ENCODE peak calls at places on chromosomes 3 and 15, in five cellular contexts. C is stomach, J is Peyer's patch, D is upper lobe of left lung, X is lower leg skin. R is an unnamed sample.

GRCh38 chr3:90041995-90042394 is 934.6 kb downstream of the EPHA3 start:
- DNase-seq in D (no peak), X (no peak), C (no peak), J (no peak), R (no peak)

GRCh38 chr3:126261037-126261436 is 80.7 kb upstream of the ALDH1L1 start:
- DNase-seq in J (no peak), D (peak; percentile 75), X (peak; percentile 94), C (peak; percentile 53), R (no peak)

GRCh38 chr15:64783796-64784195 is 8.4 kb upstream of the RBPMS2 start:
- DNase-seq in J (no peak), X (no peak), C (no peak), D (no peak), R (no peak)

GRCh38 chr15:80567721-80568157 is 127.4 kb upstream of the ABHD17C start:
- DNase-seq in D (peak; percentile 54), C (peak; percentile 49), X (peak; percentile 84), J (peak; percentile 17), R (no peak)

GRCh38 chr3:137121704-137122314 is 164.0 kb downstream of the IL20RB start:
- DNase-seq in C (no peak), X (no peak), D (no peak), J (no peak), R (peak; percentile 25)

GRCh38 chr15:23014394-23015000 is 24.9 kb downstream of the TUBGCP5 start:
- DNase-seq in J (no peak), D (no peak), X (no peak), C (no peak), R (no peak)

GRCh38 chr3:41893977-41894376 is 67.9 kb downstream of the ULK4 start:
- DNase-seq in X (no peak), J (no peak), C (no peak), D (no peak), R (no peak)

GRCh38 chr3:132256984-132257383 is 60.2 kb upstream of the ACP3 start:
- DNase-seq in J (no peak), C (peak; percentile 40), X (no peak), D (peak; percentile 56), R (no peak)

GRCh38 chr3:29406433-29406832 is 125.6 kb downstream of the RBMS3 start:
- DNase-seq in X (no peak), C (no peak), D (no peak), J (no peak), R (no peak)

GRCh38 chr15:70033109-70033508 is 64.6 kb downstream of the TLE3 start:
- DNase-seq in J (no peak), D (no peak), C (no peak), X (no peak), R (no peak)

GRCh38 chr15:31135523-31135922 is 34.0 kb upstream of the TRPM1 start:
- DNase-seq in J (no peak), X (peak; percentile 15), D (no peak), C (no peak), R (no peak)

GRCh38 chr15:37550360-37551024 is 383.9 kb upstream of the TMCO5A start:
- DNase-seq in J (no peak), D (no peak), X (no peak), C (no peak), R (no peak)

GRCh38 chr3:183586477-183586876 is 31.0 kb upstream of the KLHL6 start:
- DNase-seq in D (no peak), X (no peak), J (no peak), C (no peak), R (no peak)

GRCh38 chr15:77702211-77702957 is 69.7 kb upstream of the LINGO1 start:
- DNase-seq in J (no peak), C (no peak), X (no peak), D (no peak), R (no peak)

GRCh38 chr3:195738274-195739044 is 17.7 kb downstream of the MUC20 start:
- DNase-seq in X (no peak), C (no peak), D (no peak), J (no peak), R (no peak)

GRCh38 chr15:89654311-89654761 is 931 bp downstream of the KIF7 start:
- DNase-seq in X (no peak), J (no peak), C (no peak), D (no peak), R (no peak)

GRCh38 chr3:156964562-156964961 is 138.4 kb downstream of the LEKR1 start:
- DNase-seq in D (no peak), J (no peak), C (no peak), X (no peak), R (no peak)

GRCh38 chr15:95495033-95495541 is 835.4 kb upstream of the NR2F2 start:
- DNase-seq in J (no peak), C (peak; percentile 35), X (no peak), D (no peak), R (no peak)

GRCh38 chr15:90610220-90610619 is 80.5 kb downstream of the CRTC3 start:
- DNase-seq in J (no peak), X (no peak), D (no peak), C (no peak), R (no peak)

GRCh38 chr3:112514527-112515128 is 15.4 kb upstream of the BTLA start:
- DNase-seq in X (no peak), D (no peak), C (no peak), J (no peak), R (peak; percentile 60)

GRCh38 chr3:138186803-138187295 is 252 bp upstream of the ARMC8 start:
- DNase-seq in X (peak; percentile 98), C (peak; percentile 93), D (peak; percentile 94), J (peak; percentile 88), R (peak; percentile 93)

GRCh38 chr3:141608438-141608837 is 121.6 kb downstream of the RASA2 start:
- DNase-seq in D (no peak), J (no peak), C (no peak), X (no peak), R (no peak)

GRCh38 chr3:62558549-62559112 is 185.3 kb upstream of the FEZF2 start:
- DNase-seq in J (no peak), X (no peak), C (no peak), D (no peak), R (no peak)

GRCh38 chr3:189701934-189702693 is 70.9 kb downstream of the TP63 start:
- DNase-seq in X (no peak), C (no peak), D (no peak), J (no peak), R (no peak)

GRCh38 chr15:63056843-63057242 is 14.3 kb downstream of the TPM1 start:
- DNase-seq in J (no peak), C (peak; percentile 50), X (no peak), D (no peak), R (no peak)

GRCh38 chr3:177973241-177973840 is 562.9 kb upstream of the KCNMB2 start:
- DNase-seq in J (no peak), C (no peak), X (no peak), D (no peak), R (no peak)

GRCh38 chr3:42659451-42660130 is 6.1 kb downstream of the ZBTB47 start:
- DNase-seq in C (no peak), X (no peak), D (no peak), J (no peak), R (no peak)

GRCh38 chr15:43469867-43470266 is 23.1 kb downstream of the TP53BP1 start:
- DNase-seq in C (no peak), D (no peak), X (no peak), J (no peak), R (no peak)

GRCh38 chr15:31977812-31978662 is 52.3 kb upstream of the CHRNA7 start:
- DNase-seq in X (peak; percentile 92), D (peak; percentile 45), J (no peak), C (peak; percentile 73), R (peak; percentile 41)

GRCh38 chr3:13851997-13852637 is 27.8 kb downstream of the WNT7A start:
- DNase-seq in X (no peak), D (no peak), J (no peak), C (no peak), R (no peak)

GRCh38 chr3:160648701-160649100 is 28.3 kb upstream of the ARL14 start:
- DNase-seq in X (no peak), J (no peak), D (no peak), C (no peak), R (no peak)

GRCh38 chr3:172289583-172289982 is 158.7 kb downstream of the GHSR start:
- DNase-seq in D (no peak), X (no peak), C (no peak), J (no peak), R (peak; percentile 1)

GRCh38 chr3:45488581-45488980 is 100.2 kb downstream of the LARS2 start:
- DNase-seq in J (no peak), D (no peak), X (no peak), C (no peak), R (no peak)

GRCh38 chr15:58478579-58478978 is 46.8 kb downstream of the LIPC start:
- DNase-seq in X (no peak), C (no peak), J (no peak), D (no peak), R (no peak)

GRCh38 chr15:52795464-52796227 is 5.5 kb upstream of the ONECUT1 start:
- DNase-seq in C (no peak), J (no peak), D (no peak), X (no peak), R (no peak)

GRCh38 chr15:48642795-48643194 is 2.7 kb downstream of the FBN1 start:
- DNase-seq in C (no peak), J (no peak), X (no peak), D (no peak), R (no peak)
- H3K4me3 ChIP-seq in C (peak overlapping the region; percentile 62), J (peak overlapping the region; percentile 20), X (no peak overlapping the region), D (peak overlapping the region; percentile 79), R (no peak overlapping the region)

GRCh38 chr15:92832992-92833438 is 67.1 kb upstream of the CHD2 start:
- DNase-seq in J (no peak), D (peak; percentile 58), C (no peak), X (no peak), R (no peak)

GRCh38 chr15:92833493-92834271 is 66.4 kb upstream of the CHD2 start:
- DNase-seq in X (peak; percentile 18), C (no peak), J (no peak), D (no peak), R (no peak)

GRCh38 chr15:92829875-92830274 is 70.2 kb upstream of the CHD2 start:
- DNase-seq in J (no peak), D (no peak), C (no peak), X (no peak), R (no peak)

GRCh38 chr15:92831459-92832229 is 68.5 kb upstream of the CHD2 start:
- DNase-seq in J (peak; percentile 93), D (peak; percentile 95), X (peak; percentile 95), C (peak; percentile 90), R (peak; percentile 93)
- H3K4me3 ChIP-seq in J (peak overlapping the region; percentile 38), D (peak overlapping the region; percentile 30), X (no peak overlapping the region), C (peak overlapping the region; percentile 32), R (peak overlapping the region; percentile 44)

GRCh38 chr3:185561374-185561943 is 9.1 kb upstream of the LIPH start:
- DNase-seq in C (peak; percentile 60), D (peak; percentile 88), J (no peak), X (peak; percentile 85), R (no peak)
- H3K4me3 ChIP-seq in C (no peak overlapping the region), D (no peak overlapping the region), J (no peak overlapping the region), X (no peak overlapping the region), R (no peak overlapping the region)

DNA sequence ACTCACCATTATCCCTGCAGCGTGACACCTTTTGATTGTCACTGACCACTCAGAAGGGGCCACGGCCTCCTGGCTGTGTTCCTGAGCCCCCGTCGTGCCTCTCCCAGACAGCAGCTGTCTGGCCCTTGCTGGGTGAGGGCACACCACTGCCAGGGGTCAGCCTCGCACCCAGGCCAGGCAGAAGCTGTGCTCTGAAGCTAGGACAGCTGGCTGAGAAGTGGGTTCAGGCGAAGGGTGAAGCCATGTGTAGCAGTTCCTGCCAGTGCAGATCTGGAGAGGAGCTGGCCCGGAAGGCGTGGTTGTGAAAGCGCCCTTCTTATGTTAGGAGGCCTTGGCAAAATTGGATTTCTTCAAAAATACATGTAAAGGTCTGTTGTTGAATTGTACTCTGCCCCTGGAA is 49.2 kb downstream of the KLHL25 start:
- DNase-seq in J (no peak), X (peak; percentile 65), C (no peak), D (no peak), R (no peak)
- H3K4me3 ChIP-seq in J (no peak overlapping the region), X (no peak overlapping the region), C (no peak overlapping the region), D (no peak overlapping the region), R (no peak overlapping the region)

R was measured in GM06990.